ENCODE peak calls at places on chromosomes 16 and 17, in seven cellular contexts. One of them, this sample, is unnamed.
A peak's percentile ranks its signal among the peaks of the same experiment; 100 is the strongest.

GRCh38 chr16:49441366-49441780 is 67.8 kb downstream of the C16orf78 start:
- DNase-seq in upper lobe of right lung: no peak
- DNase-seq in fibroblast of pulmonary artery: peak; percentile 3
- DNase-seq in neural crest cell: peak; percentile 31
- DNase-seq in endodermal cell: peak; percentile 89
- DNase-seq in heart right ventricle: peak; percentile 41
- DNase-seq in lower leg skin: no peak
- DNase-seq in this sample: no peak

GRCh38 chr16:31537362-31537921 is 9.7 kb downstream of the AHSP start:
- DNase-seq in upper lobe of right lung: peak; percentile 74
- DNase-seq in fibroblast of pulmonary artery: no peak
- DNase-seq in neural crest cell: no peak
- DNase-seq in endodermal cell: peak; percentile 63
- DNase-seq in heart right ventricle: peak; percentile 22
- DNase-seq in lower leg skin: no peak
- DNase-seq in this sample: no peak

GRCh38 chr17:65332375-65332774 is 195.2 kb downstream of the RGS9 start:
- DNase-seq in upper lobe of right lung: no peak
- DNase-seq in fibroblast of pulmonary artery: peak; percentile 27
- DNase-seq in neural crest cell: no peak
- DNase-seq in endodermal cell: no peak
- DNase-seq in heart right ventricle: no peak
- DNase-seq in lower leg skin: no peak
- DNase-seq in this sample: no peak

GRCh38 chr17:50209472-50210248 is 8.2 kb upstream of the COL1A1 start:
- DNase-seq in upper lobe of right lung: peak; percentile 83
- DNase-seq in fibroblast of pulmonary artery: peak; percentile 99
- DNase-seq in neural crest cell: peak; percentile 40
- DNase-seq in endodermal cell: peak; percentile 97
- DNase-seq in heart right ventricle: peak; percentile 89
- DNase-seq in lower leg skin: peak; percentile 81
- DNase-seq in this sample: peak; percentile 95

GRCh38 chr16:55261301-55261700 is 62.7 kb upstream of the IRX6 start:
- DNase-seq in upper lobe of right lung: no peak
- DNase-seq in fibroblast of pulmonary artery: no peak
- DNase-seq in neural crest cell: no peak
- DNase-seq in endodermal cell: no peak
- DNase-seq in heart right ventricle: no peak
- DNase-seq in lower leg skin: no peak
- DNase-seq in this sample: no peak

GRCh38 chr17:55549140-55549539 is 37.9 kb upstream of the SMIM36 start:
- DNase-seq in upper lobe of right lung: no peak
- DNase-seq in fibroblast of pulmonary artery: peak; percentile 15
- DNase-seq in neural crest cell: no peak
- DNase-seq in endodermal cell: peak; percentile 77
- DNase-seq in heart right ventricle: no peak
- DNase-seq in lower leg skin: no peak
- DNase-seq in this sample: no peak

GRCh38 chr16:73387979-73388378 is 340.1 kb upstream of the ZFHX3 start:
- DNase-seq in upper lobe of right lung: no peak
- DNase-seq in fibroblast of pulmonary artery: no peak
- DNase-seq in neural crest cell: no peak
- DNase-seq in endodermal cell: no peak
- DNase-seq in heart right ventricle: no peak
- DNase-seq in lower leg skin: no peak
- DNase-seq in this sample: no peak

GRCh38 chr16:4924593-4925378 is 12.2 kb downstream of the PPL start:
- DNase-seq in upper lobe of right lung: peak; percentile 90
- DNase-seq in fibroblast of pulmonary artery: no peak
- DNase-seq in neural crest cell: no peak
- DNase-seq in endodermal cell: peak; percentile 82
- DNase-seq in heart right ventricle: no peak
- DNase-seq in lower leg skin: no peak
- DNase-seq in this sample: no peak

GRCh38 chr17:53516643-53517042 is 306.1 kb upstream of the KIF2B start:
- DNase-seq in upper lobe of right lung: no peak
- DNase-seq in fibroblast of pulmonary artery: peak; percentile 23
- DNase-seq in neural crest cell: no peak
- DNase-seq in endodermal cell: no peak
- DNase-seq in heart right ventricle: no peak
- DNase-seq in lower leg skin: no peak
- DNase-seq in this sample: no peak

GRCh38 chr17:6556121-6557039 is at the start of gene PITPNM3:
- DNase-seq in upper lobe of right lung: peak; percentile 84
- DNase-seq in fibroblast of pulmonary artery: no peak
- DNase-seq in neural crest cell: no peak
- DNase-seq in endodermal cell: peak; percentile 80
- DNase-seq in heart right ventricle: no peak
- DNase-seq in lower leg skin: no peak
- DNase-seq in this sample: no peak

GRCh38 chr16:35733971-35734702 is 2274.7 kb downstream of the TP53TG3F start:
- DNase-seq in upper lobe of right lung: no peak
- DNase-seq in fibroblast of pulmonary artery: no peak
- DNase-seq in neural crest cell: no peak
- DNase-seq in endodermal cell: no peak
- DNase-seq in heart right ventricle: no peak
- DNase-seq in lower leg skin: no peak
- DNase-seq in this sample: peak; percentile 60

GRCh38 chr16:69084301-69084700 is 21.2 kb upstream of the HAS3 start:
- DNase-seq in upper lobe of right lung: no peak
- DNase-seq in fibroblast of pulmonary artery: peak; percentile 86
- DNase-seq in neural crest cell: no peak
- DNase-seq in endodermal cell: peak; percentile 36
- DNase-seq in heart right ventricle: no peak
- DNase-seq in lower leg skin: no peak
- DNase-seq in this sample: no peak

GRCh38 chr17:6420173-6420641 is 14.7 kb downstream of the AIPL1 start:
- DNase-seq in upper lobe of right lung: peak; percentile 66
- DNase-seq in fibroblast of pulmonary artery: peak; percentile 20
- DNase-seq in neural crest cell: peak; percentile 37
- DNase-seq in endodermal cell: peak; percentile 92
- DNase-seq in heart right ventricle: no peak
- DNase-seq in lower leg skin: no peak
- DNase-seq in this sample: no peak

GRCh38 chr16:58048494-58048893 is 22.9 kb downstream of the MMP15 start:
- DNase-seq in upper lobe of right lung: no peak
- DNase-seq in fibroblast of pulmonary artery: no peak
- DNase-seq in neural crest cell: no peak
- DNase-seq in endodermal cell: no peak
- DNase-seq in heart right ventricle: no peak
- DNase-seq in lower leg skin: no peak
- DNase-seq in this sample: no peak

GRCh38 chr16:83882118-83882879 is 16.6 kb upstream of the MLYCD start:
- DNase-seq in upper lobe of right lung: no peak
- DNase-seq in fibroblast of pulmonary artery: no peak
- DNase-seq in neural crest cell: no peak
- DNase-seq in endodermal cell: peak; percentile 52
- DNase-seq in heart right ventricle: peak; percentile 26
- DNase-seq in lower leg skin: no peak
- DNase-seq in this sample: no peak

DNA sequence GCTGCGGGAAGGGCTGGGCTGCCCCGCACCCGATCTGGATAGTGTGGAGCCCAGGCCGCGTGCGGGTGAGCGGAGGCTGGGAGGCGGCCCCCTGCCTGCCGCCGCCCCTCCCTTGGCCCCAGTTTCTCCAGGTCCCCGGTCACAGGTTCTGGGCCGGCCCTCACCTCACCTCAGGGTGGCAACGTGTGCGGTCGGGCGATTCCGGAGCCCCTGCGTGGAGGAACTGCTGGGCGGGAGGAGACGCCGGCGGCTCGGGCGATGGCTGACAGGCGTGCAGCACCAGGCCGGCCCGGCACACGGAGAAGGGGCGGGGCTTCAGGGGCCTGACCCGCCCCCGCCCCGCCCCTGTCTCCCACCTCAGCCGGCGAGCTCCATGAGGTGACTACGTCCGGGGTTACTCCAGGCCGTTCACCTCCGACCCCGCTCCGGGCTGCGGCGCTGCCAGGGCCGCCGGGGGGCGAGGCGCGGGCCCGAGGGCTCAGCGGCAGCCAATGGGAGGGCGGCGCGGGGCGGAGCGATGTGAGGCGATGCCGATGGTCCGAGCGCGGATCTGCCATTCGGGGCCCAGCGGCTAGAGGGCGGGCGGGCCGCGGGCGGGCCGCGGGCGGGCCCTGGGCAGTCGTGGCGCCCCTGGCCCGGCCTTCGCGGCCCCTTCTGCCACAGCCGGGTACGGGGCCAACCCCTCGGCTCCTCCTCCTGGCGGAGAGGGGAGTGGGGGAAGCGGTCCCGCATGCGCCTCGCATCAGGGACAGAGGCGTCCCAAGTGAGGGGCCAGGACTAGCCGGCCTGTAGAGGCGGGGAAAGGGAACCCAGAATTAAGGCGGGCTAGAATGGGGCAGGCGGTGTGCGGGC is 16.7 kb upstream of the C17orf78 start:
- DNase-seq in upper lobe of right lung: peak; percentile 98
- DNase-seq in fibroblast of pulmonary artery: peak; percentile 96
- DNase-seq in neural crest cell: peak; percentile 96
- DNase-seq in endodermal cell: peak; percentile 100
- DNase-seq in heart right ventricle: peak; percentile 95
- DNase-seq in lower leg skin: peak; percentile 85
- DNase-seq in this sample: peak; percentile 87
- TF ChIP-seq CTCF in upper lobe of right lung: peak; percentile 34
- TF ChIP-seq CTCF in fibroblast of pulmonary artery: no peak
- TF ChIP-seq CTCF in neural crest cell: peak; percentile 44
- TF ChIP-seq CTCF in endodermal cell: peak; percentile 67
- TF ChIP-seq CTCF in heart right ventricle: peak; percentile 68
- TF ChIP-seq CTCF in lower leg skin: no peak
- TF ChIP-seq CTCF in this sample: peak; percentile 42

GRCh38 chr17:46264456-46265198 is 30.3 kb upstream of the LRRC37A start:
- DNase-seq in upper lobe of right lung: no peak
- DNase-seq in fibroblast of pulmonary artery: peak; percentile 78
- DNase-seq in neural crest cell: no peak
- DNase-seq in endodermal cell: peak; percentile 79
- DNase-seq in heart right ventricle: no peak
- DNase-seq in lower leg skin: no peak
- DNase-seq in this sample: no peak

GRCh38 chr17:46262271-46262670 is 32.7 kb upstream of the LRRC37A start:
- DNase-seq in upper lobe of right lung: no peak
- DNase-seq in fibroblast of pulmonary artery: no peak
- DNase-seq in neural crest cell: no peak
- DNase-seq in endodermal cell: no peak
- DNase-seq in heart right ventricle: no peak
- DNase-seq in lower leg skin: no peak
- DNase-seq in this sample: no peak

GRCh38 chr17:46270032-46270431 is 24.9 kb upstream of the LRRC37A start:
- DNase-seq in upper lobe of right lung: no peak
- DNase-seq in fibroblast of pulmonary artery: no peak
- DNase-seq in neural crest cell: no peak
- DNase-seq in endodermal cell: peak; percentile 58
- DNase-seq in heart right ventricle: no peak
- DNase-seq in lower leg skin: no peak
- DNase-seq in this sample: no peak

DNA sequence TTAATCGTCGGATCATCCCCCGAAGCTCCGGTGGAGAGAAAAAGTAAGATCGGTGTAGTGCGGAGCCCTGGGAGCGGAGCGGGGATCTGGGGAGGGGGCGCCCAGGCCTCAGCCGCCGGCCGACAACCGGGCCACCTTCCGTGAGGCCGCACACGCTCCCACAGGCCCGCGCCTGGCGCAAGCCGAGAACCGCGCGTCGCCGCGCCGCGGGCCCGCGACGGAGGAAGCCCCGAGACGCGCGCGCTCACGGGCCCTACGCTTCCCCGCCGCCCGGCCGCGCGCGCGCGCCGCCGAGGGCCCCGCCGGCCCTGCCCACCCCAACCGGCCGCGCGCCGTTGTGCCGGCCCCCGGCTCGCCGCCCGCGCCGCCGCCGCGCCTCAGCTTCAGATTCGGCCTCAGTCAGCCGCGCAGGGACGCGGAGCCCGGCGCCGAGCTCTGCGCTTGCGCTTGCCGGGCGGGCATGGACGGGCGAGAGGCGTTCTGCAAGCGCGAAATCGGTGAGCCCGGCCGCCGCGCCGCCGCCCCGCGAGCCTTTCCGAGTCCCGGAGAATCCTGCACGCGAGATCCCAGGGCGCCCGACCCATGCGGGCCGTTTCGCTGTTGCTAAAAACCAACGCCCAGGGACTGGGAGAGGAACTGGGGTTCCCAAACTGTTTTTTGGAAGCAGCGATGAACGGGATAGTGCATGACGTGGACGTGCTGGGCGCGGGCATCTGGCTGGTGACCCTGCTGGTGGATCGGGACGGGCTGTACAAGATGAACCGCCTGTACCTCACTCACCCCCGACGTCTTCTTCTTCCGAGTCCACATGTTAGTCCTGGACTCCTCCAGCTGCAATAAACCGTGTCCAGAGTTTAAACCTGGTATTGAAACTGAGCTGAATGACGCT is 28.0 kb upstream of the LRRC37A start:
- DNase-seq in upper lobe of right lung: peak; percentile 95
- DNase-seq in fibroblast of pulmonary artery: peak; percentile 85
- DNase-seq in neural crest cell: peak; percentile 77
- DNase-seq in endodermal cell: peak; percentile 97
- DNase-seq in heart right ventricle: peak; percentile 90
- DNase-seq in lower leg skin: peak; percentile 68
- DNase-seq in this sample: peak; percentile 91
- TF ChIP-seq CTCF in upper lobe of right lung: no peak
- TF ChIP-seq CTCF in fibroblast of pulmonary artery: no peak
- TF ChIP-seq CTCF in neural crest cell: no peak
- TF ChIP-seq CTCF in endodermal cell: no peak
- TF ChIP-seq CTCF in heart right ventricle: peak; percentile 3
- TF ChIP-seq CTCF in lower leg skin: no peak
- TF ChIP-seq CTCF in this sample: no peak

DNA sequence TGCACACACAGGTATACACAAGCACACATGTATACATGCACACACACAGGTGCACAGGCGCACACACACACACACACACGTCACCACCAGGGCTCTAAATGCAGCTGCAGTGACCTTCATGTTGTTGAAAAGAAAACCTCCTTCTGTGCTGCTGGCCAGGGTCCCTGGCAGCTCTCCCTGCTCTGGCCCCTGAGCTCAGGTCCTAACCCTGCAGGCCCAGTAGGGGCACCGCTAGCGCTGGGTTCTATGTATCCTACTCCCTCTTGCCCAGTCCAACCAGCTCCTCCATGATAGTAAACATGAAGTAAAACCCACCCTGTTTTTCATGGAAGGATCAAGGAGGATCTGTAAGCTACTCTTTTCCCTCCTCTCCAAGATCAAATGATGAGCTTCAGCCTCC is 172.8 kb downstream of the RBFOX3 start:
- DNase-seq in upper lobe of right lung: no peak
- DNase-seq in fibroblast of pulmonary artery: no peak
- DNase-seq in neural crest cell: no peak
- DNase-seq in endodermal cell: peak; percentile 73
- DNase-seq in heart right ventricle: no peak
- DNase-seq in lower leg skin: no peak
- DNase-seq in this sample: no peak
- TF ChIP-seq CTCF in upper lobe of right lung: no peak
- TF ChIP-seq CTCF in fibroblast of pulmonary artery: no peak
- TF ChIP-seq CTCF in neural crest cell: no peak
- TF ChIP-seq CTCF in endodermal cell: peak; percentile 59
- TF ChIP-seq CTCF in heart right ventricle: no peak
- TF ChIP-seq CTCF in lower leg skin: no peak
- TF ChIP-seq CTCF in this sample: no peak

DNA sequence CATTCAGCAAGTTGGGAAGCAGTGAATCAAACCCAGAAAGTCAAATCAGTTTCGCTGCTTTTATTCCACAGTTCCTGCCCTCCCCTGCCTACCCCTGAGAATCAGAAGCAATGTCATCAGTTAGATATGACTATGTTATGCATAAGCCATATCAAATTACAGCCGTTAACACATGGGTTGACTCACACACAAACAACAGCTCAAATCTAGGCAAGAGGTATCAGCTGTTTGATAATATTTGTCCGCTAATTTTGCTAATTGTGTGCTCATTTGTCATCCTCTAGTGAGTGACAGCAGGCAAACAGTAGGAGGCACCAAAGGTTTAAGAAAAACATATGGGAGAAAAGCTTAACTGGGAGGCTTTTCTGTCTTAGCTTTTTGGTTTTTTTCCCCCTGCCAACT is 327.4 kb upstream of the CCL2 start:
- DNase-seq in upper lobe of right lung: no peak
- DNase-seq in fibroblast of pulmonary artery: no peak
- DNase-seq in neural crest cell: no peak
- DNase-seq in endodermal cell: no peak
- DNase-seq in heart right ventricle: no peak
- DNase-seq in lower leg skin: no peak
- DNase-seq in this sample: no peak
- TF ChIP-seq CTCF in upper lobe of right lung: no peak
- TF ChIP-seq CTCF in fibroblast of pulmonary artery: no peak
- TF ChIP-seq CTCF in neural crest cell: no peak
- TF ChIP-seq CTCF in endodermal cell: peak; percentile 77
- TF ChIP-seq CTCF in heart right ventricle: peak; percentile 52
- TF ChIP-seq CTCF in lower leg skin: no peak
- TF ChIP-seq CTCF in this sample: no peak

This sample was measured in ascending aorta.